ENCODE peak calls at places on chromosomes 7 and 10, in six cellular contexts. O, D, J, P, C and Z are unnamed samples. For H3K27me3, the result is how much of the 10 kb centered on the place peaks cover.

GRCh38 chr10:48463318-48464003 is 141.4 kb downstream of the ARHGAP22 start:
- DNase-seq in O (no peak), D (no peak), J (no peak), P (no peak), C (peak), Z (no peak)

GRCh38 chr10:131808370-131808930 is 92.4 kb upstream of the PPP2R2D start:
- DNase-seq in O (no peak), D (no peak), J (no peak), P (no peak), C (no peak), Z (no peak)

GRCh38 chr10:125164421-125164820 is 4.1 kb upstream of the CTBP2 start:
- DNase-seq in O (no peak), D (no peak), J (no peak), P (no peak), C (no peak), Z (no peak)

GRCh38 chr7:22430457-22430856 is 69.5 kb downstream of the STEAP1B start:
- DNase-seq in O (peak), D (no peak), J (no peak), P (no peak), C (no peak), Z (no peak)

GRCh38 chr10:29130190-29130673 is 158.6 kb upstream of the LYZL1 start:
- DNase-seq in O (peak), D (peak), J (no peak), P (no peak), C (no peak), Z (no peak)

GRCh38 chr7:81725003-81725402 is 44.8 kb downstream of the HGF start:
- DNase-seq in O (peak), D (no peak), J (no peak), P (no peak), C (no peak), Z (no peak)

GRCh38 chr10:13528875-13529713 is at the start of gene BEND7:
- DNase-seq in O (peak), D (peak), J (peak), P (peak), C (no peak), Z (no peak)

GRCh38 chr10:87685832-87686589 is 26.3 kb downstream of the PAPSS2 start:
- DNase-seq in O (no peak), D (no peak), J (no peak), P (no peak), C (no peak), Z (no peak)

GRCh38 chr10:113583561-113583960 is 30.7 kb downstream of the HABP2 start:
- DNase-seq in O (no peak), D (no peak), J (no peak), P (no peak), C (no peak), Z (no peak)

GRCh38 chr10:71982269-71983178 is 18.3 kb downstream of the CHST3 start:
- DNase-seq in O (no peak), D (no peak), J (no peak), P (no peak), C (peak), Z (no peak)

GRCh38 chr10:127193125-127193524 is 3.3 kb downstream of the INSYN2A start:
- DNase-seq in O (peak), D (no peak), J (no peak), P (no peak), C (no peak), Z (no peak)
- H3K27me3 ChIP-seq in O (under half), D (under half), J (under half), P (under half), C (under half), Z (under half)

GRCh38 chr10:101019440-101019703 is 11.6 kb downstream of the PDZD7 start:
- DNase-seq in O (no peak), D (no peak), J (no peak), P (no peak), C (no peak), Z (no peak)

GRCh38 chr10:101022967-101023705 is 7.8 kb downstream of the PDZD7 start:
- DNase-seq in O (no peak), D (no peak), J (no peak), P (no peak), C (no peak), Z (no peak)

GRCh38 chr10:101020427-101020826 is 10.5 kb downstream of the PDZD7 start:
- DNase-seq in O (no peak), D (no peak), J (no peak), P (no peak), C (no peak), Z (no peak)

GRCh38 chr10:101021239-101021638 is 9.7 kb downstream of the PDZD7 start:
- DNase-seq in O (no peak), D (no peak), J (no peak), P (no peak), C (no peak), Z (no peak)

DNA sequence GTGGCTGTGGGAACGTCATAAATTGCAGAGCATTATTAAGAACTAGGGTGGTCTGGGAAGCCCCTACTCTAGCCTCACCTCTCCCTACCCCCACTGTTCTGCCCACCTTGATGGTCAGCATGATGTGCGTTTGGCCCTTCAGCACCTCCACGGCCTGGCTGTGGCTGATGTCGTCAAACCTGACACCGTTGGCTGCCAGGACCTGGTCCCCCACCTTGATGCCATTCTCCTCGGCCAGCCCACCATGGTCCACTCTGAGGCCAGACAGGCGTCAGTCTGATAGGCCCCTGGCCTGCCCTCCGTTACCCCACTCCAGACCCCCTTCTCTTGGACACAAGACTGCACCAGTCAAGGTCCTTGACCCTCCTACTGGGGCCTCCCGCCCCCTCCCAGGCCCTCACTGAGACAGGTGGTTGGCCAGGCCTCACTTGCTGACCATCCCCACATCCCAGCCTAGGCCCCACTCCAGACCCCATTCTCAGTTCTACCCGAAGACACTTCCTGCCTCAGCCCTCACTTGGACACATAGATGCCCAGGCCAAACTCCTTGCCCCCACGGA is 9.2 kb downstream of the PDZD7 start:
- DNase-seq in O (no peak), D (no peak), J (no peak), P (no peak), C (no peak), Z (no peak)
- TF ChIP-seq POLR2A in O (no peak), D (no peak), J (no peak), P (no peak), C (no peak), Z (no peak)

GRCh38 chr7:26397786-26398435 is 106.2 kb downstream of the SNX10 start:
- DNase-seq in O (no peak), D (no peak), J (peak), P (peak), C (no peak), Z (peak)
- H3K27ac ChIP-seq in O (no peak), D (peak), J (peak), P (peak), C (peak), Z (peak)

GRCh38 chr7:148615085-148615750 is 24.7 kb downstream of the C7orf33 start:
- DNase-seq in O (no peak), D (no peak), J (no peak), P (no peak), C (no peak), Z (no peak)
- H3K27me3 ChIP-seq in O (under half), D (under half), J (under half), P (under half), C (under half), Z (under half)

GRCh38 chr10:110210663-110211454 is 3.5 kb downstream of the MXI1 start:
- DNase-seq in O (peak), D (peak), J (peak), P (peak), C (peak), Z (peak)
- TF ChIP-seq POLR2A in O (no peak), D (no peak), J (peak), P (no peak), C (peak), Z (peak)

DNA sequence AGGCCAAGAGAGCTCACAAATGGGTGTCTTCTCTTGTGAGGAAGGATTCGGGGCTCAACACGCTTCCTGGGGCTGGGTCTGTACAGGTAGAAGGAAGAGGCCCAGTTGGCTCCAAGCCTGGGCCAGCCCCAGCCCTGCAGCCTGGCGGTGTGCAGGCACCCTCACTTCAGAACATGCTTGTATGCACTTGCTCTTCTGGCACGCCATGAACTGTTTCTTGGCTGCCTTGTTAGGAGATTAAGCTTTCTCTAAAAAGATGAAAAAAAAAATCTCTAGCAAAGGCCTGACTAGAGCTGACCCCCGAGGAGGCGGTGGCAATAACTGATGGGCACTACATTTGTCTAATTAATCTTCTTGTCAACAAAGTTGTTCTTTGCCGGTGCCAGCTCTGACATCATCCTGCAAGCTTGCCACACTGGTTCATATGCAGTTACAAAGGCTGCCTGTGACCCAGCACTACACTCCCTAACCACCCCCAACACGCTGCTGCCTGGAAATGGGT is 94.7 kb downstream of the WDR11 start:
- DNase-seq in O (no peak), D (no peak), J (peak), P (no peak), C (peak), Z (peak)
- H3K27ac ChIP-seq in O (no peak), D (no peak), J (peak), P (no peak), C (peak), Z (peak)

GRCh38 chr7:88759956-88760515 is 536 bp downstream of the ZNF804B start:
- DNase-seq in O (no peak), D (peak), J (no peak), P (no peak), C (no peak), Z (no peak)

GRCh38 chr7:88757371-88757770 is 2.1 kb upstream of the ZNF804B start:
- DNase-seq in O (no peak), D (no peak), J (no peak), P (no peak), C (no peak), Z (no peak)

GRCh38 chr7:88759216-88759955 is at the start of gene ZNF804B:
- DNase-seq in O (no peak), D (peak), J (peak), P (no peak), C (no peak), Z (peak)

GRCh38 chr7:88758355-88759215 is 915 bp upstream of the ZNF804B start:
- DNase-seq in O (no peak), D (peak), J (no peak), P (peak), C (no peak), Z (peak)

GRCh38 chr7:88761779-88762178 is 2.3 kb downstream of the ZNF804B start:
- DNase-seq in O (no peak), D (no peak), J (no peak), P (no peak), C (no peak), Z (no peak)
- H3K27me3 ChIP-seq in O (under half), D (half or more), J (half or more), P (half or more), C (under half), Z (under half)